ENCODE peak calls at places on chromosomes 13 and 19, in four cellular contexts. One of them, this sample, is unnamed.

GRCh38 chr19:18840288-18841260 is 8.8 kb downstream of the UPF1 start:
- DNase-seq in glutamatergic neuron: no peak
- DNase-seq in effector CD4-positive, alpha-beta T cell: no peak
- DNase-seq in T-helper 17 cell: no peak
- DNase-seq in this sample: no peak

GRCh38 chr13:29509999-29510586 is 85.4 kb downstream of the SLC7A1 start:
- DNase-seq in glutamatergic neuron: no peak
- DNase-seq in effector CD4-positive, alpha-beta T cell: no peak
- DNase-seq in T-helper 17 cell: no peak
- DNase-seq in this sample: no peak

GRCh38 chr19:4916292-4917082 is 7.2 kb downstream of the UHRF1 start:
- DNase-seq in glutamatergic neuron: no peak
- DNase-seq in effector CD4-positive, alpha-beta T cell: no peak
- DNase-seq in T-helper 17 cell: no peak
- DNase-seq in this sample: no peak

GRCh38 chr13:110283661-110284516 is 23.1 kb downstream of the COL4A1 start:
- DNase-seq in glutamatergic neuron: no peak
- DNase-seq in effector CD4-positive, alpha-beta T cell: no peak
- DNase-seq in T-helper 17 cell: no peak
- DNase-seq in this sample: no peak

GRCh38 chr13:112456138-112457056 is 80.2 kb downstream of the SPACA7 start:
- DNase-seq in glutamatergic neuron: no peak
- DNase-seq in effector CD4-positive, alpha-beta T cell: no peak
- DNase-seq in T-helper 17 cell: no peak
- DNase-seq in this sample: no peak

GRCh38 chr19:9857920-9858746 is 23.0 kb downstream of the PIN1 start:
- DNase-seq in glutamatergic neuron: no peak
- DNase-seq in effector CD4-positive, alpha-beta T cell: no peak
- DNase-seq in T-helper 17 cell: no peak
- DNase-seq in this sample: no peak

GRCh38 chr19:2495130-2495641 is 19.3 kb downstream of the GADD45B start:
- DNase-seq in glutamatergic neuron: no peak
- DNase-seq in effector CD4-positive, alpha-beta T cell: no peak
- DNase-seq in T-helper 17 cell: no peak
- DNase-seq in this sample: no peak

GRCh38 chr19:6011794-6012193 is 33.9 kb upstream of the RANBP3 start:
- DNase-seq in glutamatergic neuron: no peak
- DNase-seq in effector CD4-positive, alpha-beta T cell: no peak
- DNase-seq in T-helper 17 cell: no peak
- DNase-seq in this sample: no peak

GRCh38 chr19:13788991-13789390 is 6.3 kb upstream of the ZSWIM4 start:
- DNase-seq in glutamatergic neuron: no peak
- DNase-seq in effector CD4-positive, alpha-beta T cell: no peak
- DNase-seq in T-helper 17 cell: no peak
- DNase-seq in this sample: no peak

GRCh38 chr13:30463820-30464495 is 1.8 kb downstream of the HMGB1 start:
- DNase-seq in glutamatergic neuron: peak; percentile 22
- DNase-seq in effector CD4-positive, alpha-beta T cell: peak; percentile 52
- DNase-seq in T-helper 17 cell: peak; percentile 43
- DNase-seq in this sample: no peak

GRCh38 chr19:40284251-40284500 is 969 bp downstream of the AKT2 start:
- DNase-seq in glutamatergic neuron: no peak
- DNase-seq in effector CD4-positive, alpha-beta T cell: no peak
- DNase-seq in T-helper 17 cell: no peak
- DNase-seq in this sample: no peak

GRCh38 chr13:81677857-81678256 is 1336.9 kb upstream of the SPRY2 start:
- DNase-seq in glutamatergic neuron: no peak
- DNase-seq in effector CD4-positive, alpha-beta T cell: no peak
- DNase-seq in T-helper 17 cell: no peak
- DNase-seq in this sample: no peak

GRCh38 chr19:49387936-49388372 is at the start of gene KASH5:
- DNase-seq in glutamatergic neuron: no peak
- DNase-seq in effector CD4-positive, alpha-beta T cell: peak; percentile 58
- DNase-seq in T-helper 17 cell: peak; percentile 76
- DNase-seq in this sample: no peak

This sample was measured in progenitor cell of endocrine pancreas.